ENCODE peak calls at places on chromosomes 5 and 9, in eight cellular contexts. Z, V, D, Q, I, X, B and J are unnamed samples.

GRCh38 chr5:172299916-172300439 is 16.4 kb upstream of the UBTD2 start:
- DNase-seq in X (no peak), V (peak; percentile 41), Q (no peak), I (no peak), B (no peak), D (no peak), Z (peak; percentile 63), J (no peak)

GRCh38 chr5:133393776-133394476 is 218.4 kb downstream of the FSTL4 start:
- DNase-seq in X (no peak), D (no peak), Z (no peak), Q (no peak), I (no peak), B (no peak), V (no peak), J (no peak)

GRCh38 chr5:35990524-35990923 is 666 bp downstream of the UGT3A1 start:
- DNase-seq in Z (no peak), V (no peak), B (no peak), D (no peak), Q (no peak), I (no peak), X (no peak), J (no peak)

GRCh38 chr5:96232602-96233001 is 200.4 kb downstream of the PCSK1 start:
- DNase-seq in B (no peak), Q (no peak), X (no peak), D (no peak), Z (no peak), V (no peak), I (no peak), J (no peak)

GRCh38 chr5:1748845-1749244 is 50.8 kb downstream of the MRPL36 start:
- DNase-seq in V (no peak), D (no peak), Z (no peak), X (no peak), Q (no peak), B (no peak), I (no peak), J (no peak)

GRCh38 chr5:139835656-139836055 is 40.0 kb downstream of the PSD2 start:
- DNase-seq in X (no peak), Q (no peak), V (no peak), B (no peak), I (no peak), D (no peak), Z (no peak), J (no peak)

GRCh38 chr5:173328896-173329369 is 719 bp upstream of the STC2 start:
- DNase-seq in V (peak; percentile 88), I (no peak), B (no peak), D (no peak), Z (peak; percentile 66), Q (no peak), X (no peak), J (no peak)

GRCh38 chr5:98173334-98173733 is 600.1 kb upstream of the RGMB start:
- DNase-seq in V (peak; percentile 1), D (no peak), Q (no peak), I (no peak), Z (peak; percentile 79), X (no peak), B (no peak), J (no peak)

GRCh38 chr9:95764920-95765319 is 110.6 kb upstream of the ERCC6L2 start:
- DNase-seq in X (no peak), B (no peak), I (no peak), D (no peak), Z (no peak), V (no peak), Q (no peak), J (no peak)

GRCh38 chr5:73321757-73322452 is 126.7 kb downstream of the FOXD1 start:
- DNase-seq in D (no peak), Q (no peak), Z (peak; percentile 100), B (no peak), X (no peak), I (no peak), V (peak; percentile 67), J (no peak)

GRCh38 chr9:94945191-94946144 is 219.0 kb downstream of the AOPEP start:
- DNase-seq in I (peak; percentile 83), X (no peak), D (no peak), Q (no peak), B (no peak), V (peak; percentile 89), Z (peak; percentile 95), J (no peak)

GRCh38 chr9:84874583-84874982 is 205.1 kb downstream of the NTRK2 start:
- DNase-seq in V (no peak), B (no peak), I (no peak), D (no peak), Q (no peak), X (no peak), Z (peak; percentile 6), J (no peak)

GRCh38 chr5:66144799-66145390 is 795 bp downstream of the SREK1 start:
- DNase-seq in I (peak; percentile 64), X (no peak), Q (no peak), B (no peak), D (peak; percentile 82), Z (peak; percentile 64), V (peak; percentile 56), J (no peak)

GRCh38 chr5:158874343-158874742 is 225.4 kb downstream of the EBF1 start:
- DNase-seq in V (no peak), X (no peak), B (no peak), Q (no peak), Z (no peak), D (no peak), I (no peak), J (no peak)

GRCh38 chr5:112586596-112587062 is 151.1 kb upstream of the APC start:
- DNase-seq in X (no peak), B (no peak), V (no peak), I (no peak), Z (no peak), D (no peak), Q (no peak), J (no peak)

GRCh38 chr9:79694676-79695400 is 123.1 kb downstream of the TLE4 start:
- DNase-seq in V (peak; percentile 74), B (no peak), X (no peak), Q (no peak), I (no peak), Z (peak; percentile 94), D (no peak), J (no peak)

GRCh38 chr5:59380350-59380951 is 513.1 kb downstream of the PDE4D start:
- DNase-seq in X (peak; percentile 24), B (no peak), Z (peak; percentile 95), D (no peak), I (no peak), V (peak; percentile 81), Q (no peak), J (peak; percentile 41)

GRCh38 chr9:117245225-117245624 is 169.6 kb downstream of the ASTN2 start:
- DNase-seq in Q (no peak), Z (no peak), I (no peak), D (no peak), V (no peak), X (no peak), B (no peak), J (no peak)

GRCh38 chr5:39977231-39977630 is 552.5 kb upstream of the DAB2 start:
- DNase-seq in D (no peak), I (no peak), Q (no peak), Z (peak; percentile 7), X (no peak), V (no peak), B (no peak), J (no peak)

GRCh38 chr9:14031015-14031414 is 282.9 kb downstream of the NFIB start:
- DNase-seq in B (no peak), Q (no peak), Z (peak; percentile 67), X (no peak), V (peak; percentile 53), I (no peak), D (no peak), J (no peak)

GRCh38 chr9:78691531-78691930 is 394.6 kb downstream of the PSAT1 start:
- DNase-seq in B (no peak), Z (peak; percentile 30), X (no peak), V (no peak), D (no peak), Q (no peak), I (no peak), J (no peak)

GRCh38 chr9:136363606-136364368 is at the start of gene DNLZ:
- DNase-seq in Z (peak; percentile 68), V (peak; percentile 94), B (peak; percentile 66), I (no peak), D (no peak), Q (peak; percentile 80), X (peak; percentile 72), J (peak; percentile 60)

GRCh38 chr9:94870793-94871558 is 144.5 kb downstream of the AOPEP start:
- DNase-seq in V (no peak), Q (peak; percentile 23), Z (peak; percentile 90), X (peak; percentile 87), B (no peak), I (no peak), D (no peak), J (no peak)

GRCh38 chr9:96565684-96566360 is 53.8 kb downstream of the CDC14B start:
- DNase-seq in Z (peak; percentile 50), I (no peak), Q (no peak), V (peak; percentile 67), B (no peak), D (no peak), X (no peak), J (no peak)

GRCh38 chr9:113636165-113636564 is 172.6 kb downstream of the RGS3 start:
- DNase-seq in I (no peak), Q (no peak), Z (no peak), X (no peak), B (no peak), V (no peak), D (no peak), J (peak; percentile 42)

GRCh38 chr5:146042628-146043279 is 62.6 kb downstream of the PLAC8L1 start:
- DNase-seq in Q (no peak), V (peak; percentile 30), D (no peak), Z (peak; percentile 90), I (no peak), B (no peak), X (no peak), J (peak; percentile 2)

GRCh38 chr5:118553662-118554061 is 434.7 kb downstream of the DTWD2 start:
- DNase-seq in X (no peak), Z (peak; percentile 90), Q (no peak), I (no peak), D (no peak), V (peak; percentile 96), B (no peak), J (peak; percentile 98)